ENCODE peak calls at places on chromosomes 2 and 18, in five cellular contexts. A is lower leg skin, R is lower lobe of right lung, M is heart left ventricle, N is ovary. U is an unnamed sample.
A peak's percentile ranks its signal among the peaks of the same experiment; 100 is the strongest.

GRCh38 chr18:63087421-63088230 is 231.9 kb downstream of the BCL2 start:
- DNase-seq in A (no peak), R (no peak), M (no peak), N (no peak), U (no peak)

GRCh38 chr2:63792523-63792922 is 49.2 kb upstream of the UGP2 start:
- DNase-seq in A (no peak), R (no peak), M (no peak), N (no peak), U (no peak)

GRCh38 chr18:75167759-75168211 is 41.2 kb downstream of the PTGR3 start:
- DNase-seq in A (no peak), R (no peak), M (peak; percentile 62), N (no peak), U (no peak)

GRCh38 chr18:45774065-45774521 is 50.1 kb downstream of the SLC14A1 start:
- DNase-seq in A (no peak), R (no peak), M (no peak), N (no peak), U (no peak)

GRCh38 chr18:50662177-50662576 is 102.3 kb downstream of the MAPK4 start:
- DNase-seq in A (no peak), R (no peak), M (no peak), N (no peak), U (peak; percentile 54)

GRCh38 chr18:77650799-77651385 is 401.2 kb downstream of the GALR1 start:
- DNase-seq in A (peak; percentile 93), R (peak; percentile 76), M (peak; percentile 74), N (peak; percentile 63), U (peak; percentile 72)

GRCh38 chr2:40168546-40168945 is 283.3 kb downstream of the SLC8A1 start:
- DNase-seq in A (no peak), R (no peak), M (no peak), N (no peak), U (no peak)

GRCh38 chr18:26640541-26640940 is 92.2 kb upstream of the KCTD1 start:
- DNase-seq in A (no peak), R (no peak), M (no peak), N (no peak), U (no peak)

GRCh38 chr2:238425505-238425978 is 1.2 kb upstream of the ASB1 start:
- DNase-seq in A (no peak), R (no peak), M (no peak), N (no peak), U (no peak)

GRCh38 chr2:205372141-205372540 is 310.2 kb upstream of the NRP2 start:
- DNase-seq in A (no peak), R (no peak), M (no peak), N (no peak), U (no peak)

GRCh38 chr18:12421732-12422131 is 14.0 kb downstream of the PRELID3A start:
- DNase-seq in A (no peak), R (no peak), M (no peak), N (no peak), U (no peak)

GRCh38 chr18:31241900-31242409 is 76.0 kb upstream of the DSG1 start:
- DNase-seq in A (no peak), R (no peak), M (no peak), N (no peak), U (peak; percentile 82)

GRCh38 chr2:9060819-9061218 is 57.3 kb upstream of the MBOAT2 start:
- DNase-seq in A (no peak), R (no peak), M (no peak), N (no peak), U (no peak)

GRCh38 chr18:31316974-31317373 is 986 bp upstream of the DSG1 start:
- DNase-seq in A (no peak), R (no peak), M (no peak), N (no peak), U (peak; percentile 7)

GRCh38 chr2:118077636-118078247 is 10.5 kb upstream of the INSIG2 start:
- DNase-seq in A (no peak), R (no peak), M (no peak), N (no peak), U (no peak)

GRCh38 chr2:20682166-20682565 is 15.2 kb downstream of the GDF7 start:
- DNase-seq in A (no peak), R (no peak), M (no peak), N (no peak), U (no peak)

GRCh38 chr2:20447437-20448245 is 767 bp downstream of the RHOB start:
- DNase-seq in A (peak; percentile 89), R (peak; percentile 75), M (peak; percentile 61), N (peak; percentile 72), U (peak; percentile 65)

GRCh38 chr2:114753145-114753544 is 310.7 kb downstream of the DPP10 start:
- DNase-seq in A (no peak), R (no peak), M (no peak), N (no peak), U (no peak)
- H3K4me3 ChIP-seq in A (no peak overlapping the region), R (no peak overlapping the region), M (no peak overlapping the region), N (no peak overlapping the region), U (no peak overlapping the region)

DNA sequence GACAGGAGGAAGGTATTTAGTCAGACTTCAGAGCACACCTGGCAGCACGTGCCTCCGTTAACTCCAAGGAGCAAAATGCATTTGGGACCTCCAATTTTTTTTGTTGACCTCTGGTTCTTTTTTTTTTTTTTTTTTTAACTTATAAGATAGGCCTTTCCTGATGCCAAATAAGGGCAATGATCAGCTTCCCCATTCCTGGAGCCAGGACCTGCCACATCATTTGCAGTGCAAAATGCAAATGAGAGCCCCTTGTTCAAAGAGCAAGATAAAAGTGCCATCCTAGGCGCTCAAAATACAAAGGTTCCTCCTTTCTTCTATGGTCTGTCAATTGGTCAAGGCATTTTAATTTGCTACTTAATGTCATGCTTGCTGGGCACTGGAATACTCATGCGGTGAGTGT is 133.2 kb upstream of the REV1 start:
- DNase-seq in A (no peak), R (no peak), M (no peak), N (no peak), U (no peak)
- H3K4me3 ChIP-seq in A (no peak overlapping the region), R (no peak overlapping the region), M (no peak overlapping the region), N (no peak overlapping the region), U (no peak overlapping the region)

GRCh38 chr2:232699110-232699509 is 2.0 kb downstream of the GIGYF2 start:
- DNase-seq in A (no peak), R (no peak), M (no peak), N (no peak), U (no peak)
- H3K4me3 ChIP-seq in A (no peak overlapping the region), R (peak overlapping the region; percentile 89), M (no peak overlapping the region), N (no peak overlapping the region), U (no peak overlapping the region)

DNA sequence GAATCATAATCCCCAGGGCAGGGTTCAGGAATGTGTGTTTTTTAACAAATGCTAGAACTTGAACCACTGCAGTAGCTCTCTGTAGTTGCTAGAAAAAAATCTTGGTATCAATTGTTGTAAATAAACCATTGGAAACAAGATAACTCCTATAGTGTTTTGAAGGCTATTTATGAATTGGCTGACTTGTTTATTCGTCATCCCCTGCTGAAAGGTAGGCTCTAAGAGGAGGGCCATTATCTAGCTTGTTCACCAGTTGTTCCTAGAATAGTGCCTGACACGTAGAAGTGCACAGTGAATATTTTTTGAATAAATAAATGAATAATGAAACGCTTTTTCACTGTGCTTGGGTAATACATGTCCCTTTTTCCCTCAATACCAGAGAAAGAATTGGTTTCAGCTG is 211.4 kb downstream of the BABAM2 start:
- DNase-seq in A (no peak), R (no peak), M (no peak), N (no peak), U (no peak)
- H3K4me3 ChIP-seq in A (no peak overlapping the region), R (no peak overlapping the region), M (peak overlapping the region; percentile 20), N (no peak overlapping the region), U (no peak overlapping the region)

DNA sequence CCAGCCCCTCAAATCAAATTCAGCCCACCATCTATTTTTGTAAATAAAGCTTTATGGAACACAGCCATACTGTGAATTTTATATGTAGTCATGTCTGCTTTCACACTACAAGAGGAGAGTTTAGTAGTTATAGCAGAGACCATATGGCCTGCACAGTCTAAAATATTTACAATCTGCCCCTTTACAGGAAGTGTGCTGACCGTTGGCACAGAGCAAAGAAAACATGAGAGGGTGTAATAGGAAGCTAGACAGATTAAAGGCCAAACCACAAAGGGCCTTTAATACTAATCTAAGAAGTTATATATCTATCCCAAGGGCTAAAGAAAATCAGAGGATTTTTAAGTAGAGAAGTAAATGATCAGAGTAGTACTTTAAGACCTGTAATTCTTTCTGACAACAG is 39.4 kb downstream of the NBAS start:
- DNase-seq in A (no peak), R (no peak), M (no peak), N (no peak), U (no peak)
- H3K4me3 ChIP-seq in A (no peak overlapping the region), R (no peak overlapping the region), M (no peak overlapping the region), N (no peak overlapping the region), U (no peak overlapping the region)

GRCh38 chr2:177406182-177406581 is 13.6 kb downstream of the AGPS start:
- DNase-seq in A (no peak), R (no peak), M (no peak), N (no peak), U (no peak)

GRCh38 chr2:177404243-177404642 is 11.7 kb downstream of the AGPS start:
- DNase-seq in A (no peak), R (no peak), M (no peak), N (no peak), U (no peak)

GRCh38 chr2:177403822-177404221 is 11.2 kb downstream of the AGPS start:
- DNase-seq in A (no peak), R (no peak), M (no peak), N (no peak), U (no peak)

GRCh38 chr2:177405029-177405692 is 12.6 kb downstream of the AGPS start:
- DNase-seq in A (no peak), R (no peak), M (no peak), N (no peak), U (no peak)

DNA sequence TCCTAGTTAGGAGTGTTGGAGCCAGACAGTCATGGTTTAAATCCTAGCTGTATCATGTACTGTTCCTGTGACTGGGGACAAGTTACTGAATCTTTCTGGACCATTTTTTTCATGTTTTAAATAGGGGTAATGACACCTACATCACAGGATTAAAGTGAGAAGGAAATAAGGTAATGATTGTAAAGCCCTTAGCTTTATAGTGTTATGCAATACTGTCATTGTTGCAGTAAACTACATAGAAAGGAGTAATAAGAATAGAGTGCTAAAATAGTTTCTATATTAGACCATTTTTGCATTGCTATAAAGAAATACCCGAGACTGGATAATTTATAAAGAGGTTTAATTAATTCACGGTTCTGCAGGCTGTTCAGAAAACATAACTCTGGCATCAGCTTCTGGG is 14.5 kb downstream of the AGPS start:
- DNase-seq in A (no peak), R (no peak), M (no peak), N (no peak), U (no peak)
- H3K4me3 ChIP-seq in A (no peak overlapping the region), R (no peak overlapping the region), M (no peak overlapping the region), N (no peak overlapping the region), U (no peak overlapping the region)

GRCh38 chr2:231056453-231057416 is at the start of gene PSMD1:
- DNase-seq in A (peak; percentile 98), R (peak; percentile 93), M (peak; percentile 93), N (peak; percentile 95), U (peak; percentile 93)

GRCh38 chr2:231062776-231063175 is 6.1 kb downstream of the PSMD1 start:
- DNase-seq in A (no peak), R (no peak), M (no peak), N (no peak), U (no peak)

GRCh38 chr2:231059756-231060155 is 3.1 kb downstream of the PSMD1 start:
- DNase-seq in A (no peak), R (no peak), M (no peak), N (no peak), U (no peak)

GRCh38 chr2:231057590-231057989 is 923 bp downstream of the PSMD1 start:
- DNase-seq in A (no peak), R (no peak), M (no peak), N (no peak), U (no peak)

GRCh38 chr2:231058761-231059550 is 2.3 kb downstream of the PSMD1 start:
- DNase-seq in A (no peak), R (no peak), M (no peak), N (no peak), U (no peak)
- H3K4me3 ChIP-seq in A (no peak overlapping the region), R (no peak overlapping the region), M (no peak overlapping the region), N (no peak overlapping the region), U (no peak overlapping the region)

U was measured in body of pancreas.